ENCODE peak calls at places on chromosomes 12 and 14, in five cellular contexts. R, U, A, Y and D are unnamed samples.

GRCh38 chr12:104175726-104176247 is 37.8 kb upstream of the NFYB start:
- DNase-seq in R (no peak), U (no peak), A (no peak), Y (no peak), D (no peak)

GRCh38 chr12:12788675-12789368 is 3.4 kb downstream of the APOLD1 start:
- DNase-seq in R (peak), U (peak), A (peak), Y (peak), D (no peak)

GRCh38 chr12:58877243-58877743 is 43.0 kb downstream of the LRIG3 start:
- DNase-seq in R (no peak), U (peak), A (no peak), Y (no peak), D (no peak)

GRCh38 chr12:131223791-131224567 is 270.3 kb downstream of the ADGRD1 start:
- DNase-seq in R (peak), U (no peak), A (no peak), Y (peak), D (peak)

GRCh38 chr12:116538682-116539264 is 20.4 kb upstream of the MAP1LC3B2 start:
- DNase-seq in R (no peak), U (no peak), A (no peak), Y (no peak), D (no peak)

GRCh38 chr12:123388218-123388947 is 4.5 kb downstream of the KMT5A start:
- DNase-seq in R (peak), U (peak), A (peak), Y (peak), D (no peak)

GRCh38 chr12:6093764-6094163 is 30.7 kb downstream of the VWF start:
- DNase-seq in R (no peak), U (no peak), A (no peak), Y (no peak), D (no peak)

GRCh38 chr12:106157802-106158201 is 19.0 kb upstream of the NUAK1 start:
- DNase-seq in R (no peak), U (no peak), A (no peak), Y (no peak), D (no peak)

GRCh38 chr12:71432936-71433335 is 6.7 kb upstream of the LGR5 start:
- DNase-seq in R (no peak), U (no peak), A (no peak), Y (no peak), D (no peak)

GRCh38 chr14:57009585-57010515 is 199.6 kb upstream of the OTX2 start:
- DNase-seq in R (peak), U (no peak), A (no peak), Y (no peak), D (no peak)

GRCh38 chr14:55131782-55132181 is 2.7 kb downstream of the LGALS3 start:
- DNase-seq in R (no peak), U (peak), A (no peak), Y (no peak), D (no peak)

GRCh38 chr12:2120982-2121758 is 68.4 kb downstream of the CACNA1C start:
- DNase-seq in R (no peak), U (no peak), A (no peak), Y (no peak), D (no peak)

GRCh38 chr14:81980601-81981310 is 447.1 kb upstream of the SEL1L start:
- DNase-seq in R (no peak), U (no peak), A (no peak), Y (no peak), D (no peak)

GRCh38 chr14:33150662-33151061 is 212.0 kb downstream of the NPAS3 start:
- DNase-seq in R (no peak), U (no peak), A (no peak), Y (no peak), D (no peak)

GRCh38 chr12:59164226-59164625 is 243.9 kb upstream of the LRIG3 start:
- DNase-seq in R (no peak), U (no peak), A (no peak), Y (no peak), D (no peak)

GRCh38 chr14:60250318-60251035 is 1.5 kb downstream of the PPM1A start:
- DNase-seq in R (peak), U (peak), A (peak), Y (no peak), D (no peak)

GRCh38 chr12:119440961-119441360 is 106.4 kb downstream of the CCDC60 start:
- DNase-seq in R (no peak), U (no peak), A (no peak), Y (no peak), D (no peak)

GRCh38 chr12:48160807-48161206 is 3.5 kb upstream of the ASB8 start:
- DNase-seq in R (no peak), U (no peak), A (no peak), Y (no peak), D (no peak)

GRCh38 chr12:9111525-9111924 is 4.2 kb downstream of the A2M start:
- DNase-seq in R (no peak), U (no peak), A (no peak), Y (no peak), D (no peak)

GRCh38 chr14:32561520-32561919 is 232.4 kb downstream of the AKAP6 start:
- DNase-seq in R (peak), U (peak), A (no peak), Y (no peak), D (no peak)

GRCh38 chr12:6280672-6281071 is 29.8 kb upstream of the PLEKHG6 start:
- DNase-seq in R (no peak), U (no peak), A (no peak), Y (no peak), D (no peak)

GRCh38 chr12:5222011-5222461 is 178.4 kb downstream of the KCNA5 start:
- DNase-seq in R (peak), U (no peak), A (no peak), Y (peak), D (peak)

GRCh38 chr12:2384533-2385328 is 331.9 kb downstream of the CACNA1C start:
- DNase-seq in R (peak), U (peak), A (no peak), Y (no peak), D (no peak)

GRCh38 chr14:24213866-24214652 is 771 bp upstream of the CHMP4A start:
- DNase-seq in R (peak), U (no peak), A (no peak), Y (no peak), D (no peak)

GRCh38 chr12:128940090-128940888 is 87.0 kb downstream of the GLT1D1 start:
- DNase-seq in R (no peak), U (no peak), A (no peak), Y (no peak), D (no peak)

DNA sequence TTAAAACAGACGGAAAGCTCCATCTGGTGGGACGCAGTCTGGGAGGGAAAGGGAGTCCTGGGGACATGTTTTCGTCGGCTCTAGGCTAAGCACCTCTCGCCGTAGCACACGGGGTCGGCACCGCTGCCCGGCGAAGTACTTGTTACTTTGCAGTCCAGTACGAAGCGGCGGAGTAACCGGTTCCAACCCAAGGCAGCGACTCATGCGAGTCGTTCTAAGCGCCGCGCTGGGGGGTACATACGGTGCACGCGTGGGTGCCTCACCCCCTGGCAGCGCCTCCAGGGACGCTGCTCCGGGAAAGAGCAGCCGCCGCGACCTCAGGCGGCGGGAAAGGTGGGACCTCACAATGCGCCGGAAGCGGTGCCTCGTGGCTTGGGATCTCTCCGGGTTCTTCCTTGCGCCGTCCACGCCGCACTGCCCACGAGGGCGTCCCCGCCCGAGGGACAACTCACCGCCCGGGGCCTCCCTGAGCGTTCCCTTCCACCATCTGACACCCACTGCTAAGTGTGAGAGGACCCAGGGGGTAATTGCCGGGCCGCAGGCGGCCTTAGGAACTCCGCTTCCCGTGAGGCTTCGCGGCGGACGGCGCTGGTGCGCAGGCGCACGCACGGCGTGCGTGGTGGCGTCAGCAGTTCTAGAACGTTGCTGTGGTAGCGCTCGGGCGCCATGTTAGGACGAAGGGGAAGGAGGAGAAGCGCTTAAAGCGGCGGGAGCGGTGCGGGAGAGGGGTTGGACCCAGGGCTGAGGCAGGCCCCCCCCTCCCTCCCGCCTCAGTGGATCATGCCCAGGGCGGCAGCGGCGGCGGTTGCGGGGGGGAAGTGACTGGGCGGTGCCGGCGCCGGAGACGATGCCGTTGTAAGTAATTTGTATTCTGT is at the start of gene PAPOLA:
- DNase-seq in R (peak), U (peak), A (peak), Y (peak), D (peak)
- H3K23ac ChIP-seq in R (peak), U (peak), A (peak), Y (no peak), D (no peak)

GRCh38 chr12:26044007-26044394 is 80.8 kb downstream of the BHLHE41 start:
- DNase-seq in R (no peak), U (peak), A (no peak), Y (no peak), D (no peak)
- H3K23ac ChIP-seq in R (no peak), U (no peak), A (no peak), Y (no peak), D (no peak)

GRCh38 chr12:53299454-53300180 is at the start of gene MYG1:
- DNase-seq in R (peak), U (peak), A (peak), Y (peak), D (peak)

GRCh38 chr12:53299101-53299453 is 418 bp upstream of the MYG1 start:
- DNase-seq in R (peak), U (peak), A (no peak), Y (no peak), D (no peak)

GRCh38 chr12:53298154-53298553 is 1.3 kb upstream of the MYG1 start:
- DNase-seq in R (no peak), U (peak), A (no peak), Y (no peak), D (no peak)

GRCh38 chr12:53302903-53303302 is 3.4 kb downstream of the MYG1 start:
- DNase-seq in R (no peak), U (no peak), A (no peak), Y (no peak), D (no peak)

GRCh38 chr12:53300187-53300586 is 692 bp downstream of the MYG1 start:
- DNase-seq in R (peak), U (peak), A (no peak), Y (no peak), D (no peak)
- H3K23ac ChIP-seq in R (no peak), U (peak), A (peak), Y (no peak), D (no peak)

DNA sequence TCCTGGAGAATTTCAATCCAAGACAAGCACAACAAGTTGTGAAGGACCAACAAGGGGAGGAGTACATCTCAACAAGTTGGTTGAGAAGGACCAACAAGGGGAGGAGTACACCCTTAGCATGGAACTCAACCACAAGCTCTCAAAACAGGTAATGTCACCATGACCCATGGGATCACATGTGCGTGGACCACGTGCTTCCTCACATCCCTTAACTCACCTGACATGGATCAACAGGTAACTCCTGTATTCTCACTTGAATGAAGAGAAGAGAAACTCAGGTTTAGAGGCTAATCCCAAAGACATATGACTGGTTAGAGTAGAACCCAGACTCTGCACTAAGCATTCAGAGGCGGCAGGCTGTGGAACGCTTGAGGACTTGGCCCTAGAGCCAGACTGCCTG is 6.2 kb downstream of the CRACR2A start:
- DNase-seq in R (no peak), U (no peak), A (no peak), Y (peak), D (peak)
- H3K23ac ChIP-seq in R (no peak), U (no peak), A (no peak), Y (no peak), D (no peak)

GRCh38 chr14:26017270-26017669 is 580.6 kb downstream of the NOVA1 start:
- DNase-seq in R (no peak), U (no peak), A (no peak), Y (no peak), D (no peak)
- H3K23ac ChIP-seq in R (no peak), U (no peak), A (no peak), Y (no peak), D (no peak)